ENCODE peak calls at places on chromosomes 3 and 15, in four cellular contexts. One of them, this sample, is unnamed.

GRCh38 chr3:48215019-48215418 is 8.3 kb upstream of the CAMP start:
- DNase-seq in GM12878: no peak
- DNase-seq in K562: no peak
- DNase-seq in HepG2: no peak
- DNase-seq in this sample: no peak

GRCh38 chr3:135168822-135169221 is 373.8 kb downstream of the EPHB1 start:
- DNase-seq in HepG2: no peak
- DNase-seq in GM12878: no peak
- DNase-seq in K562: no peak
- DNase-seq in this sample: no peak

GRCh38 chr3:11096266-11097135 is 57.8 kb upstream of the HRH1 start:
- DNase-seq in GM12878: no peak
- DNase-seq in K562: peak
- DNase-seq in HepG2: no peak
- DNase-seq in this sample: peak

GRCh38 chr3:138296639-138297038 is 33.0 kb downstream of the NME9 start:
- DNase-seq in GM12878: no peak
- DNase-seq in HepG2: no peak
- DNase-seq in K562: no peak
- DNase-seq in this sample: no peak

GRCh38 chr3:186002884-186003472 is 65.2 kb upstream of the TRA2B start:
- DNase-seq in GM12878: no peak
- DNase-seq in HepG2: peak
- DNase-seq in K562: peak
- DNase-seq in this sample: peak

GRCh38 chr15:94792166-94792565 is 560.8 kb downstream of the MCTP2 start:
- DNase-seq in GM12878: no peak
- DNase-seq in K562: no peak
- DNase-seq in HepG2: no peak
- DNase-seq in this sample: no peak

GRCh38 chr15:89244512-89244869 is 712 bp downstream of the FANCI start:
- DNase-seq in K562: no peak
- DNase-seq in GM12878: no peak
- DNase-seq in HepG2: peak
- DNase-seq in this sample: no peak

GRCh38 chr3:151156618-151157216 is 46.3 kb downstream of the GPR171 start:
- DNase-seq in HepG2: peak
- DNase-seq in GM12878: no peak
- DNase-seq in K562: peak
- DNase-seq in this sample: peak

GRCh38 chr15:41607033-41607432 is 48.0 kb downstream of the TYRO3 start:
- DNase-seq in HepG2: no peak
- DNase-seq in K562: no peak
- DNase-seq in GM12878: no peak
- DNase-seq in this sample: no peak

GRCh38 chr3:37779289-37780152 is 82.2 kb upstream of the CTDSPL start:
- DNase-seq in HepG2: peak
- DNase-seq in K562: peak
- DNase-seq in GM12878: no peak
- DNase-seq in this sample: no peak

GRCh38 chr3:23017800-23018199 is 185.3 kb upstream of the UBE2E2 start:
- DNase-seq in HepG2: no peak
- DNase-seq in GM12878: no peak
- DNase-seq in K562: no peak
- DNase-seq in this sample: no peak

GRCh38 chr15:91478717-91479191 is 374.8 kb upstream of the SLCO3A1 start:
- DNase-seq in GM12878: no peak
- DNase-seq in K562: peak
- DNase-seq in HepG2: no peak
- DNase-seq in this sample: no peak

GRCh38 chr15:73851679-73852078 is 21.7 kb upstream of the TBC1D21 start:
- DNase-seq in GM12878: no peak
- DNase-seq in HepG2: peak
- DNase-seq in K562: peak
- DNase-seq in this sample: peak

GRCh38 chr3:142889263-142890014 is 556 bp upstream of the PCOLCE2 start:
- DNase-seq in GM12878: no peak
- DNase-seq in HepG2: no peak
- DNase-seq in K562: no peak
- DNase-seq in this sample: no peak

DNA sequence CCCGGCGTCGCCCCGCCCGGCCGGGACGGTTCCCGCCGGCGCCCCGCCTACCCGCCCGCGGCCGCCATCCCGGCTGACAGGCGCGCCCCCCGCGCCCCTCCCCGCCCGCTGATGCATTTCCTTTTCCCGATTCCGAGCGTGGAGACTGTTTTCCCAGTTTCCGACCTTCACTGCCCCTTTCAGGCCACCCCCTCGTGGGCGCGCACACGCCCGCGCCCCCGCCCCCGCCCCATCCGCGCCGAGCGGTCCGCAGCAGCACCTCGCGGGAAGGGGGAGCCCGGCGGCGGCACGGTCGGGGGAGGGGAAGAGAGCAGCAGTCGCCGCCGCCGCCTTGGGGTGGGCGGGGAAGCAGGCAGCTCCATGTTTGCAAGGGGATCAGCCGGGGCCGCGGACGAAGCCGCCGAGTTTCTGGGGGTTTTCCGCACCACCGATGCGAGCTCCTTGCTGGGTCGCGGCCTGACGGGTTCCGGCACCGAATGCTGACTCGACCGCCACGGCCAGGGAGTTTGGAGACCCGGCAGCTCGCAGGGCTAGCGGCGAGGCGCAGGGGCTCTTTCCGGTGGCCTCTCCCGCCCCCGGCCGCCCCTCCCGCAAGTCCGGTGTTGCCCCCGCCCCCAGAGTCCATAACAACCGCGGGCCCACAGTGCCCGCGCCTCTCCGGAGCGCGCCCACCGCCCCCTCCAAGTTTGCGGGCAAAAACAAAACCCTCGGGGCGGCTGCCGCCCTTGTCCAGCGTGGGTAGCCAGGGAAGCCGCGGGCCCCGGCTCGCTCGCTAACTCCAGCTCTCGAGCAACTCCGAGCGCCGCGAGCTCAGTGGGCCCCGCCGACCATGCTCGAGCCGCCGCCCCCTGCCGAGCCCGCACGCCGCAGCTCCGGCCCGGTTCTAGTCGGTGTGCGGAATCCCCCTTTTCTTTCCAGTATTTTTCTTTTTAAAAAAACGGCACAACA is 3.3 kb upstream of the SIN3A start:
- DNase-seq in K562: peak
- DNase-seq in HepG2: no peak
- DNase-seq in GM12878: no peak
- DNase-seq in this sample: peak
- TF ChIP-seq CREM in K562: peak
- TF ChIP-seq CREM in HepG2: no peak
- TF ChIP-seq CREM in GM12878: no peak
- TF ChIP-seq CREM in this sample: no peak

GRCh38 chr15:70715840-70716510 is 47.4 kb downstream of the UACA start:
- DNase-seq in GM12878: no peak
- DNase-seq in HepG2: no peak
- DNase-seq in K562: no peak
- DNase-seq in this sample: no peak
- TF ChIP-seq CREB1 in GM12878: no peak
- TF ChIP-seq CREB1 in HepG2: no peak
- TF ChIP-seq CREB1 in K562: no peak
- TF ChIP-seq CREB1 in this sample: no peak

GRCh38 chr15:63473999-63474809 is 30.2 kb upstream of the USP3 start:
- DNase-seq in HepG2: peak
- DNase-seq in K562: no peak
- DNase-seq in GM12878: peak
- DNase-seq in this sample: peak
- TF ChIP-seq CREM in HepG2: peak
- TF ChIP-seq CREM in K562: no peak
- TF ChIP-seq CREM in GM12878: peak
- TF ChIP-seq CREM in this sample: no peak

DNA sequence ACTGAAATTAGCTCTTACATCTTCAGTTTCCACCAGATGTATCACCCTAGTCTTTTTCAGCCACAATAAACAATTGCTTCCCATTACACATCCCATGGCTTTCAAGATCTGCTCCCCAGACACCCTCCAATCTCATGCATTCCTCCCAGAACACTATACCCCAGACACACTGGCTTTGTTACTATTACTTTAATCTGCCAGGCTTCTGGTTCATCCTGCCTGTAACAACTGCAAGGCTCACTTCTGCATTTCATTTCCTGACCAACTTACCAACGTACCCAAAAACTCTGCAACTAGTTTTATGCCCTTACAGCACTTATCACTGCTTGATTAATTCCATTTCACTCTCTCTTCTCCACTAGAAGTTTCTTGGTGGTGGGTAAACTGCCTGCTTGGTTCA is 2.9 kb downstream of the RPL22L1 start:
- DNase-seq in HepG2: no peak
- DNase-seq in GM12878: no peak
- DNase-seq in K562: no peak
- DNase-seq in this sample: no peak
- TF ChIP-seq CREB1 in HepG2: no peak
- TF ChIP-seq CREB1 in GM12878: no peak
- TF ChIP-seq CREB1 in K562: no peak
- TF ChIP-seq CREB1 in this sample: no peak

DNA sequence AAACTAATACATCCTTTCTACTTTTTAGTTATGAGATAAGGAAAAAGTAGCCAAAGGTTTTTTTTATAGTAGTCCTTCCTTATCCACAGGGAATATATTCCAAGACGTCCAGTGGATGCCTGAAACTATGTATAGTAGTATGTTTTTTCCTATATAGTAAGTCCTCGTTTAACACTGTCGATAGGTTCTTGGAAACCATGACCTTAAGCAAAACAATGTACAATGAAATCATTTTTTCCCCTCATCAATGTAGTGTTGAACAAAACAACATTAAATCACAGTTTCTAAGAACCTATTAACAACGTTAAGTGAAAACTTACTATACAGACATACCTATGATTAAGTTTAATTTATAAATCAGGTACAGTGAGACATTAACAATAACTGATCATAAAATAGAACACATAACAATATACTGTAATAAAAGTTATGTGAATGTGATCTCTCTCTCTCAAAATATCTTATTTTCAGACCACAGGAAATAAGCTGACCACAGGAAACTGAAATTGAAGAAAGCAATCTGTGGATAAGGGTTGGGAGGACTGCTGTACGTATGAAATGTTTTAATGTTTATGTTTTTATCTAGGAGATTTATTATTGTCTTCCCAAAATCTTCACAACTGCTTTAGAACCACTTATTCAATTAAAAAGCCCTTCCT is 20.6 kb downstream of the COPS2 start:
- DNase-seq in GM12878: no peak
- DNase-seq in HepG2: no peak
- DNase-seq in K562: no peak
- DNase-seq in this sample: no peak
- TF ChIP-seq CREM in GM12878: no peak
- TF ChIP-seq CREM in HepG2: no peak
- TF ChIP-seq CREM in K562: no peak
- TF ChIP-seq CREM in this sample: no peak

GRCh38 chr3:175161291-175161690 is 302.2 kb downstream of the NAALADL2 start:
- DNase-seq in GM12878: no peak
- DNase-seq in K562: no peak
- DNase-seq in HepG2: no peak
- DNase-seq in this sample: no peak
- TF ChIP-seq CREB1 in GM12878: no peak
- TF ChIP-seq CREB1 in K562: no peak
- TF ChIP-seq CREB1 in HepG2: no peak
- TF ChIP-seq CREB1 in this sample: no peak